ENCODE peak calls at places on chromosomes 11 and 22, in ten cellular contexts. C is myocyte; I is hepatic stellate cell; S is chondrocyte; A is AG04449; P is RCC 7860; Z is CD4-positive, CD25-positive, alpha-beta regulatory T cell; J is DMS53; K is fibroblast of mammary gland; O is activated CD4-positive, alpha-beta T cell treated with anti-CD3 and anti-CD28 coated beads, Interleukin-2, amount 50 U/mL, for 4 hours. E is an unnamed sample.

GRCh38 chr11:113778111-113778910 is 1.3 kb upstream of the CLDN25 start:
- DNase-seq in J (no peak), S (no peak), A (no peak), O (no peak), P (peak; percentile 21), C (peak; percentile 88), I (peak; percentile 38), K (peak; percentile 12), Z (no peak), E (peak; percentile 82)

GRCh38 chr11:77214557-77214956 is 86.5 kb downstream of the MYO7A start:
- DNase-seq in J (no peak), P (no peak), O (no peak), A (no peak), Z (no peak), C (no peak), K (no peak), S (no peak), I (no peak), E (no peak)

GRCh38 chr11:73314121-73314948 is 6.3 kb downstream of the ARHGEF17 start:
- DNase-seq in Z (no peak), O (no peak), K (peak; percentile 43), J (no peak), S (no peak), I (peak; percentile 80), A (no peak), P (peak; percentile 83), C (peak; percentile 87), E (peak; percentile 78)

GRCh38 chr22:23393721-23394320 is 186.3 kb downstream of the IGLL1 start:
- DNase-seq in A (no peak), K (no peak), O (no peak), J (no peak), P (no peak), Z (no peak), S (peak; percentile 84), I (no peak), C (no peak), E (no peak)

GRCh38 chr11:121608545-121609098 is 155.9 kb upstream of the SORL1-AS1 start:
- DNase-seq in S (no peak), J (no peak), I (no peak), Z (no peak), C (no peak), A (no peak), O (no peak), P (no peak), K (no peak), E (no peak)

GRCh38 chr11:71441251-71441650 is 6.9 kb downstream of the DHCR7 start:
- DNase-seq in A (no peak), C (no peak), P (no peak), S (no peak), O (no peak), I (no peak), J (no peak), Z (no peak), K (no peak), E (no peak)

GRCh38 chr11:70230840-70231710 is 28.0 kb downstream of the FADD start:
- DNase-seq in J (no peak), Z (no peak), K (no peak), I (no peak), C (no peak), P (no peak), A (no peak), S (no peak), O (no peak), E (no peak)

GRCh38 chr11:100776212-100776896 is 89.3 kb downstream of the ARHGAP42 start:
- DNase-seq in K (peak; percentile 86), P (peak; percentile 97), O (no peak), S (no peak), I (peak; percentile 4), J (peak; percentile 12), Z (no peak), A (no peak), C (no peak), E (no peak)

GRCh38 chr22:38032681-38033521 is 24.3 kb upstream of the PICK1 start:
- DNase-seq in Z (no peak), J (no peak), K (peak; percentile 96), S (no peak), C (peak; percentile 18), O (no peak), P (peak; percentile 37), A (no peak), I (peak; percentile 60), E (peak; percentile 67)

GRCh38 chr11:122697636-122698167 is 42.2 kb downstream of the UBASH3B start:
- DNase-seq in S (no peak), P (peak; percentile 74), A (no peak), O (no peak), K (peak; percentile 55), C (no peak), Z (peak; percentile 91), J (no peak), I (no peak), E (peak; percentile 59)

GRCh38 chr22:47086596-47087248 is 324.3 kb downstream of the TBC1D22A start:
- DNase-seq in C (no peak), O (no peak), S (no peak), P (no peak), Z (no peak), K (no peak), I (no peak), A (no peak), J (no peak), E (no peak)

GRCh38 chr11:121535122-121535796 is 82.5 kb upstream of the SORL1-AS1 start:
- DNase-seq in S (no peak), O (no peak), A (no peak), C (no peak), J (no peak), Z (no peak), K (peak; percentile 53), I (no peak), P (no peak), E (no peak)